ENCODE peak calls at places on chromosomes 2 and 18, in seven cellular contexts. I is BJ, Y is kidney, J is upper lobe of right lung, A is body of pancreas, M is bronchial epithelial cell, Z is lung. N is an unnamed sample.

GRCh38 chr2:173079968-173080860 is 4.6 kb downstream of the MAP3K20 start:
- DNase-seq in Y (no peak), I (peak; percentile 93), J (no peak), M (peak; percentile 91), Z (no peak), A (no peak), N (no peak)

GRCh38 chr2:104758199-104758620 is 95.7 kb upstream of the POU3F3 start:
- DNase-seq in I (no peak), Z (no peak), M (no peak), Y (no peak), J (no peak), A (no peak), N (no peak)

GRCh38 chr2:113962692-113963480 is 73.0 kb downstream of the ACTR3 start:
- DNase-seq in Z (no peak), J (no peak), I (no peak), M (peak; percentile 81), A (no peak), Y (no peak), N (no peak)

GRCh38 chr18:616380-616995 is 19.7 kb downstream of the CLUL1 start:
- DNase-seq in J (no peak), A (peak; percentile 13), I (no peak), M (peak; percentile 51), Y (no peak), Z (no peak), N (no peak)

GRCh38 chr2:80530442-80531064 is 226.0 kb upstream of the LRRTM1 start:
- DNase-seq in J (no peak), I (no peak), Z (no peak), A (no peak), M (no peak), Y (no peak), N (no peak)

GRCh38 chr2:172084734-172085459 is 410 bp upstream of the DLX1 start:
- DNase-seq in I (peak; percentile 67), Z (peak; percentile 63), J (no peak), A (peak; percentile 66), M (peak; percentile 90), Y (peak; percentile 91), N (peak; percentile 86)

GRCh38 chr2:24984912-24985311 is 13.2 kb upstream of the DNAJC27 start:
- DNase-seq in M (no peak), I (no peak), J (no peak), Z (no peak), Y (no peak), A (peak; percentile 15), N (peak; percentile 79)

GRCh38 chr18:11323359-11323819 is 174.0 kb upstream of the PIEZO2 start:
- DNase-seq in A (peak; percentile 27), Y (no peak), M (no peak), Z (no peak), J (no peak), I (peak; percentile 40), N (no peak)

GRCh38 chr2:65746919-65747678 is 314.7 kb upstream of the SPRED2 start:
- DNase-seq in I (no peak), Y (no peak), J (no peak), Z (no peak), M (no peak), A (peak; percentile 9), N (peak; percentile 74)

GRCh38 chr2:54430649-54431048 is 25.5 kb upstream of the SPTBN1 start:
- DNase-seq in M (no peak), A (no peak), I (no peak), Y (no peak), Z (no peak), J (no peak), N (no peak)

GRCh38 chr2:161209902-161210301 is 49.7 kb downstream of the TANK start:
- DNase-seq in I (no peak), M (no peak), J (no peak), Z (no peak), Y (no peak), A (no peak), N (no peak)

GRCh38 chr2:17934721-17935120 is 56.3 kb downstream of the KCNS3 start:
- DNase-seq in Y (no peak), J (no peak), I (peak; percentile 34), A (no peak), M (peak; percentile 62), Z (no peak), N (no peak)

GRCh38 chr2:216298719-216299118 is 73.6 kb downstream of the MARCHF4 start:
- DNase-seq in J (no peak), M (peak; percentile 78), I (peak; percentile 84), Z (no peak), Y (no peak), A (no peak), N (no peak)

GRCh38 chr18:46411862-46412690 is 244.9 kb downstream of the LOXHD1 start:
- DNase-seq in M (peak; percentile 35), I (no peak), Y (no peak), Z (no peak), A (peak; percentile 18), J (no peak), N (peak; percentile 84)

GRCh38 chr2:48423376-48423775 is 106.6 kb upstream of the STON1 start:
- DNase-seq in J (no peak), Z (no peak), A (no peak), Y (no peak), I (peak; percentile 67), M (peak; percentile 95), N (no peak)

GRCh38 chr18:54822872-54823845 is 5.1 kb upstream of the RAB27B start:
- DNase-seq in Y (no peak), A (no peak), M (peak; percentile 93), I (peak; percentile 94), J (no peak), Z (peak; percentile 37), N (no peak)

GRCh38 chr2:12555012-12555645 is 161.6 kb upstream of the TRIB2 start:
- DNase-seq in Y (no peak), I (peak; percentile 29), A (no peak), Z (no peak), J (no peak), M (peak; percentile 87), N (no peak)

GRCh38 chr2:218516614-218517013 is 51.5 kb downstream of the USP37 start:
- DNase-seq in J (no peak), I (no peak), Y (no peak), Z (no peak), M (peak; percentile 43), A (no peak), N (no peak)

DNA sequence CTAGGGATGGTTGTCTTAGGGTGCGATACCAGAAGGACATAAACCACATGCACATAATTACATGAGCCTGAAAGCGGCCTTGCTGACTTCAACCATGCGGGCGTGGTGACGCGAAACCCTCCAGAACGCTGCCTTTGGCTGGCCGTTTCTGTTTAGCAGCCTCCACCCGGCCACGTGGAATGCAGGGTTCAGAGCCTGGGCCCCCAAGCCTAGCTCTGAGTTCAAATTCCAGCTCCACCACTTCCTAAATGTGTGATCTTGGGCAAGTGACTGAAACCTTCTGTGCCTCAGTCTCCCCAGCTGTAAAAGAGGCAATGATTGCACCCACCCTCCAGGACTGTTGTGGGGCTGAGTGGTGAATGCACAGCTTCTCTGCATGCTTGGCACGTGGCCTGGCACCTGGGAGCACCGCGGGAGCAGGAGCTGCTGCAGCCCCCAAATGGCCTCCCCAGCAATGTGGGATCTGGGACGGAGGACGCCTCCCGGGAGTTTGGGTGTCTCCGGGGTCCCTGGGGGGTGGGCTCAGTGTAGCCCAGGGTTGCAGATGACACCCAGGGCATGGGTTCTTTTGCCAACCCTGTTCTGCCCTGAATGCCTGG is 1.5 kb downstream of the KLHL30 start:
- DNase-seq in Z (no peak), M (no peak), Y (no peak), J (no peak), I (no peak), A (no peak), N (no peak)
- TF ChIP-seq CTCF in Z (no peak), M (no peak), Y (no peak), J (no peak), I (no peak), A (peak; percentile 2), N (no peak)

GRCh38 chr2:10680214-10680613 is 9.6 kb downstream of the NOL10 start:
- DNase-seq in Z (no peak), A (no peak), M (no peak), J (no peak), I (no peak), Y (no peak), N (no peak)
- H3K36me3 ChIP-seq in Z (peaks cover 8% of the 10 kb centered on the region), A (no peaks in the 10 kb centered on the region), M (peaks cover 3% of the 10 kb centered on the region), J (peaks cover 54% of the 10 kb centered on the region), I (peaks cover 2% of the 10 kb centered on the region), Y (peaks cover 9% of the 10 kb centered on the region), N (no peaks in the 10 kb centered on the region)

GRCh38 chr2:46989491-46990230 is 74.1 kb upstream of the MCFD2 start:
- DNase-seq in I (no peak), J (no peak), Z (no peak), M (no peak), Y (no peak), A (no peak), N (no peak)
- TF ChIP-seq CTCF in I (no peak), J (no peak), Z (no peak), M (no peak), Y (no peak), A (no peak), N (no peak)

DNA sequence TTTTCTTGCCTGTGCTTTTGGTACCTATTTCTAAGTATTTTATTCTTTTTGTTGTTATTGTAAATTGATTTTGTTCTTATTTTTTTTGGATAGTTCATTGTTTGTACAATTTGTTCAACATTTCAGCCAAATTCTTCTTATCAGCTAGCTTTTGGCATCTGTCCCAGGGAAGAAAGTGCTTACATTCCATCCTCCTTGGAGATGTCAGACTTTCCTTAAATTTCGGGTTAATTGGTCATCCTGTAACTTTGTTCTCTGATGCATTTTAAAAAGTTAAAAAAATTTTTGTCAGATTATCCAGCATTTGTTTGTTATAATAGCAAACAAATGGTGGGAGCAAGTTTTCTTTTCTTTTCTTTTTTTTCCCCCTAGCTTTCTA is 60.3 kb downstream of the PTH2R start:
- DNase-seq in Z (no peak), A (no peak), J (no peak), M (no peak), Y (no peak), I (no peak), N (no peak)
- H3K36me3 ChIP-seq in Z (no peaks in the 10 kb centered on the region), A (no peaks in the 10 kb centered on the region), J (no peaks in the 10 kb centered on the region), M (no peaks in the 10 kb centered on the region), Y (no peaks in the 10 kb centered on the region), I (no peaks in the 10 kb centered on the region), N (no peaks in the 10 kb centered on the region)

GRCh38 chr2:28390241-28390856 is 2.3 kb upstream of the FOSL2 start:
- DNase-seq in J (peak; percentile 94), Y (peak; percentile 98), Z (peak; percentile 92), I (no peak), M (peak; percentile 81), A (peak; percentile 82), N (peak; percentile 97)
- TF ChIP-seq CTCF in J (no peak), Y (peak; percentile 3), Z (no peak), I (no peak), M (peak; percentile 24), A (peak; percentile 31), N (no peak)

GRCh38 chr2:190996338-190996946 is 17.5 kb downstream of the STAT1 start:
- DNase-seq in J (no peak), I (no peak), M (peak; percentile 33), A (peak; percentile 51), Z (no peak), Y (no peak), N (no peak)

GRCh38 chr2:190996947-190997346 is 17.0 kb downstream of the STAT1 start:
- DNase-seq in M (no peak), Z (no peak), I (no peak), Y (no peak), J (no peak), A (no peak), N (no peak)

GRCh38 chr2:190999058-190999457 is 14.9 kb downstream of the STAT1 start:
- DNase-seq in J (no peak), I (no peak), M (no peak), A (no peak), Y (no peak), Z (no peak), N (no peak)

GRCh38 chr2:190999949-191000665 is 13.9 kb downstream of the STAT1 start:
- DNase-seq in I (no peak), M (no peak), A (no peak), Z (no peak), J (no peak), Y (no peak), N (no peak)

GRCh38 chr2:190997516-190998113 is 16.4 kb downstream of the STAT1 start:
- DNase-seq in Y (no peak), J (no peak), Z (no peak), I (no peak), M (no peak), A (no peak), N (no peak)
- H3K36me3 ChIP-seq in Y (peaks cover 67% of the 10 kb centered on the region), J (peaks cover 100% of the 10 kb centered on the region), Z (peaks cover 45% of the 10 kb centered on the region), I (peaks cover 28% of the 10 kb centered on the region), M (peaks cover 23% of the 10 kb centered on the region), A (peaks cover 43% of the 10 kb centered on the region), N (peaks cover 42% of the 10 kb centered on the region)

N was measured in sigmoid colon.